ENCODE peak calls at places on chromosomes 2 and 18, in nine cellular contexts. K, X, Q, G, R, D, J, C and M are unnamed samples.

GRCh38 chr2:72694715-72695496 is 130.9 kb downstream of the EXOC6B start:
- DNase-seq in K (peak), X (no peak), Q (no peak), G (no peak), R (no peak), D (peak), J (no peak), C (no peak), M (no peak)

GRCh38 chr2:120669121-120669952 is 66.3 kb upstream of the GLI2 start:
- DNase-seq in K (peak), X (no peak), Q (peak), G (peak), R (no peak), D (no peak), J (no peak), C (peak), M (no peak)

GRCh38 chr2:187924293-187924692 is 367.4 kb upstream of the GULP1 start:
- DNase-seq in K (no peak), X (no peak), Q (no peak), G (no peak), R (no peak), D (no peak), J (no peak), C (no peak), M (no peak)

GRCh38 chr2:19104503-19104902 is 253.9 kb downstream of the OSR1 start:
- DNase-seq in K (no peak), X (no peak), Q (no peak), G (no peak), R (no peak), D (no peak), J (no peak), C (no peak), M (no peak)

GRCh38 chr2:11677146-11678055 is 7.4 kb upstream of the NTSR2 start:
- DNase-seq in K (no peak), X (peak), Q (no peak), G (no peak), R (peak), D (no peak), J (no peak), C (peak), M (no peak)

GRCh38 chr2:1140389-1141003 is 189.8 kb downstream of the SNTG2 start:
- DNase-seq in K (no peak), X (no peak), Q (no peak), G (peak), R (no peak), D (no peak), J (no peak), C (peak), M (peak)

GRCh38 chr18:42426496-42427015 is 471.5 kb downstream of the PIK3C3 start:
- DNase-seq in K (no peak), X (no peak), Q (no peak), G (no peak), R (no peak), D (no peak), J (no peak), C (no peak), M (no peak)

GRCh38 chr2:95278051-95278471 is 3.8 kb downstream of the PROM2 start:
- DNase-seq in K (no peak), X (peak), Q (peak), G (peak), R (no peak), D (no peak), J (no peak), C (no peak), M (no peak)

GRCh38 chr2:47323009-47323821 is 79.7 kb upstream of the MSH2 start:
- DNase-seq in K (peak), X (peak), Q (peak), G (peak), R (peak), D (peak), J (peak), C (no peak), M (peak)

GRCh38 chr2:203687161-203687560 is 19.3 kb upstream of the CD28 start:
- DNase-seq in K (no peak), X (no peak), Q (no peak), G (no peak), R (no peak), D (no peak), J (no peak), C (no peak), M (no peak)

GRCh38 chr2:39094717-39095363 is 26.0 kb downstream of the SOS1 start:
- DNase-seq in K (no peak), X (no peak), Q (no peak), G (peak), R (no peak), D (no peak), J (no peak), C (no peak), M (no peak)

GRCh38 chr2:157722580-157723234 is 94.0 kb upstream of the ACVR1C start:
- DNase-seq in K (no peak), X (no peak), Q (no peak), G (no peak), R (no peak), D (no peak), J (no peak), C (no peak), M (peak)

GRCh38 chr2:173874899-173875247 is 90.3 kb downstream of the SP3 start:
- DNase-seq in K (no peak), X (no peak), Q (no peak), G (no peak), R (no peak), D (no peak), J (no peak), C (no peak), M (no peak)

GRCh38 chr2:166112193-166112605 is 15.6 kb downstream of the SCN1A start:
- DNase-seq in K (no peak), X (no peak), Q (no peak), G (no peak), R (no peak), D (no peak), J (no peak), C (no peak), M (no peak)

GRCh38 chr18:62522178-62522509 is 681 bp upstream of the ZCCHC2 start:
- DNase-seq in K (no peak), X (no peak), Q (no peak), G (no peak), R (no peak), D (no peak), J (no peak), C (no peak), M (no peak)

GRCh38 chr2:71347517-71347916 is 15.9 kb downstream of the ZNF638 start:
- DNase-seq in K (no peak), X (no peak), Q (no peak), G (peak), R (no peak), D (no peak), J (no peak), C (no peak), M (peak)

GRCh38 chr2:42200534-42201227 is 31.5 kb downstream of the EML4 start:
- DNase-seq in K (no peak), X (no peak), Q (no peak), G (no peak), R (no peak), D (no peak), J (no peak), C (no peak), M (no peak)

GRCh38 chr2:227772932-227773331 is 27.2 kb downstream of the SCYGR8 start:
- DNase-seq in K (no peak), X (no peak), Q (no peak), G (no peak), R (no peak), D (no peak), J (no peak), C (no peak), M (no peak)

GRCh38 chr2:209473930-209474419 is 50.1 kb downstream of the MAP2 start:
- DNase-seq in K (no peak), X (no peak), Q (no peak), G (peak), R (no peak), D (no peak), J (no peak), C (no peak), M (no peak)

GRCh38 chr2:17107131-17107530 is 411.1 kb downstream of the RAD51AP2 start:
- DNase-seq in K (no peak), X (no peak), Q (no peak), G (no peak), R (no peak), D (no peak), J (no peak), C (no peak), M (no peak)

GRCh38 chr18:61699397-61700090 is 193.3 kb downstream of the RNF152 start:
- DNase-seq in K (no peak), X (no peak), Q (no peak), G (no peak), R (no peak), D (no peak), J (no peak), C (peak), M (no peak)

GRCh38 chr18:79848294-79848578 is 50.5 kb downstream of the KCNG2 start:
- DNase-seq in K (peak), X (no peak), Q (no peak), G (no peak), R (no peak), D (no peak), J (no peak), C (no peak), M (no peak)

GRCh38 chr18:79841936-79842335 is 44.2 kb downstream of the KCNG2 start:
- DNase-seq in K (peak), X (peak), Q (no peak), G (no peak), R (no peak), D (no peak), J (no peak), C (no peak), M (no peak)

GRCh38 chr18:79847606-79848293 is 50.0 kb downstream of the KCNG2 start:
- DNase-seq in K (peak), X (peak), Q (no peak), G (no peak), R (no peak), D (no peak), J (no peak), C (no peak), M (no peak)

GRCh38 chr18:79846936-79847557 is 49.3 kb downstream of the KCNG2 start:
- DNase-seq in K (peak), X (peak), Q (peak), G (no peak), R (no peak), D (no peak), J (no peak), C (no peak), M (no peak)

GRCh38 chr18:79845164-79845563 is 47.4 kb downstream of the KCNG2 start:
- DNase-seq in K (peak), X (peak), Q (peak), G (no peak), R (no peak), D (no peak), J (no peak), C (no peak), M (no peak)
- TF ChIP-seq POLR2A in K (no peak), X (no peak), Q (no peak), G (no peak), R (no peak), D (no peak), J (no peak), C (no peak), M (no peak)

GRCh38 chr18:69985239-69985638 is 37.6 kb upstream of the CD226 start:
- DNase-seq in K (no peak), X (no peak), Q (no peak), G (no peak), R (no peak), D (no peak), J (no peak), C (peak), M (no peak)
- TF ChIP-seq POLR2A in K (no peak), X (no peak), Q (no peak), G (no peak), R (no peak), D (no peak), J (no peak), C (no peak), M (no peak)

GRCh38 chr18:37294951-37295350 is 270.6 kb downstream of the CELF4 start:
- DNase-seq in K (no peak), X (no peak), Q (no peak), G (peak), R (no peak), D (peak), J (no peak), C (no peak), M (peak)

GRCh38 chr18:37299471-37300304 is 265.9 kb downstream of the CELF4 start:
- DNase-seq in K (peak), X (no peak), Q (peak), G (peak), R (peak), D (peak), J (peak), C (peak), M (peak)

GRCh38 chr18:37297106-37297505 is 268.5 kb downstream of the CELF4 start:
- DNase-seq in K (no peak), X (no peak), Q (no peak), G (no peak), R (no peak), D (no peak), J (no peak), C (no peak), M (no peak)

GRCh38 chr18:37302519-37302918 is 263.1 kb downstream of the CELF4 start:
- DNase-seq in K (no peak), X (no peak), Q (no peak), G (no peak), R (no peak), D (no peak), J (no peak), C (no peak), M (no peak)

DNA sequence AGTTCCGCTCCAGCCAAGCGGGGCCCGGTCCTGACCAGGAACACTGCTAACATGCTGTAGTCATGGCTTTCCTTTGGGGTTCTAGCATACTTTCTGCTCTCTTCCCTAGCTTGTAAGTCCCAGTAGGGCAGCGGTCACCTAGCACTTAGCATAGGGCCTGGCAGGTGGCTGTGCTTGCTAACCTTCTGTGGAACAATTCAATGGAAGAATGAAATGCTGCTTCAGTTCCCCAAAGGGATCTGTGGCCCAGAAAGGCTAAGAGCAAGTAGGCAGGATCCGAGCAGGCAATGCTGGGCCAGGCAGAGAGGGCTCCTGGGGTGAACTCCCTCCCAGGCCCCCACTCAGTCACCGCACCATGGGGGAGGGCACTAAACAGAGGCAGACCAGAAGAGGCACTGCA is 266.8 kb downstream of the CELF4 start:
- DNase-seq in K (no peak), X (no peak), Q (no peak), G (no peak), R (no peak), D (no peak), J (no peak), C (no peak), M (no peak)
- TF ChIP-seq POLR2A in K (no peak), X (no peak), Q (no peak), G (no peak), R (no peak), D (no peak), J (no peak), C (no peak), M (no peak)

GRCh38 chr2:54255230-54256090 is 569 bp downstream of the TSPYL6 start:
- DNase-seq in K (no peak), X (no peak), Q (no peak), G (no peak), R (no peak), D (no peak), J (no peak), C (peak), M (no peak)

GRCh38 chr2:54258171-54258570 is 2.1 kb upstream of the TSPYL6 start:
- DNase-seq in K (no peak), X (no peak), Q (no peak), G (no peak), R (no peak), D (no peak), J (no peak), C (no peak), M (no peak)

GRCh38 chr2:54254180-54254579 is 1.8 kb downstream of the TSPYL6 start:
- DNase-seq in K (no peak), X (no peak), Q (no peak), G (no peak), R (no peak), D (no peak), J (no peak), C (no peak), M (peak)

GRCh38 chr2:54259413-54260240 is 3.6 kb upstream of the TSPYL6 start:
- DNase-seq in K (no peak), X (no peak), Q (no peak), G (no peak), R (no peak), D (no peak), J (no peak), C (no peak), M (no peak)

GRCh38 chr2:54256091-54256694 is at the start of gene TSPYL6:
- DNase-seq in K (no peak), X (no peak), Q (no peak), G (no peak), R (no peak), D (no peak), J (no peak), C (no peak), M (no peak)
- TF ChIP-seq POLR2A in K (no peak), X (no peak), Q (no peak), G (no peak), R (no peak), D (no peak), J (no peak), C (no peak), M (no peak)

GRCh38 chr2:27150639-27151230 is 1.9 kb downstream of the TCF23 start:
- DNase-seq in K (no peak), X (peak), Q (peak), G (no peak), R (no peak), D (no peak), J (no peak), C (no peak), M (no peak)

GRCh38 chr2:27152102-27152795 is 3.4 kb downstream of the TCF23 start:
- DNase-seq in K (no peak), X (peak), Q (peak), G (no peak), R (no peak), D (no peak), J (no peak), C (no peak), M (no peak)

GRCh38 chr2:27149575-27150405 is 986 bp downstream of the TCF23 start:
- DNase-seq in K (no peak), X (peak), Q (no peak), G (no peak), R (no peak), D (no peak), J (no peak), C (peak), M (no peak)

GRCh38 chr2:27147935-27148334 is 869 bp upstream of the TCF23 start:
- DNase-seq in K (no peak), X (peak), Q (no peak), G (no peak), R (no peak), D (no peak), J (no peak), C (no peak), M (no peak)

GRCh38 chr2:27148801-27149439 is at the start of gene TCF23:
- DNase-seq in K (no peak), X (peak), Q (peak), G (no peak), R (no peak), D (no peak), J (no peak), C (no peak), M (no peak)
- TF ChIP-seq POLR2A in K (no peak), X (no peak), Q (no peak), G (no peak), R (no peak), D (no peak), J (no peak), C (no peak), M (no peak)

GRCh38 chr2:217922101-217923006 is 80.4 kb downstream of the TNS1 start:
- DNase-seq in K (no peak), X (no peak), Q (no peak), G (no peak), R (no peak), D (no peak), J (no peak), C (peak), M (no peak)
- TF ChIP-seq POLR2A in K (no peak), X (no peak), Q (no peak), G (no peak), R (no peak), D (peak), J (no peak), C (no peak), M (no peak)

GRCh38 chr2:159904565-159905281 is 106.7 kb upstream of the CD302 start:
- DNase-seq in K (peak), X (peak), Q (peak), G (peak), R (no peak), D (peak), J (peak), C (peak), M (peak)
- TF ChIP-seq POLR2A in K (no peak), X (no peak), Q (no peak), G (peak), R (no peak), D (peak), J (no peak), C (peak), M (no peak)

GRCh38 chr18:55589625-55590291 is 1.8 kb upstream of the TCF4 start:
- DNase-seq in K (peak), X (peak), Q (peak), G (peak), R (peak), D (peak), J (peak), C (peak), M (peak)
- TF ChIP-seq POLR2A in K (peak), X (peak), Q (no peak), G (no peak), R (peak), D (peak), J (peak), C (peak), M (peak)

DNA sequence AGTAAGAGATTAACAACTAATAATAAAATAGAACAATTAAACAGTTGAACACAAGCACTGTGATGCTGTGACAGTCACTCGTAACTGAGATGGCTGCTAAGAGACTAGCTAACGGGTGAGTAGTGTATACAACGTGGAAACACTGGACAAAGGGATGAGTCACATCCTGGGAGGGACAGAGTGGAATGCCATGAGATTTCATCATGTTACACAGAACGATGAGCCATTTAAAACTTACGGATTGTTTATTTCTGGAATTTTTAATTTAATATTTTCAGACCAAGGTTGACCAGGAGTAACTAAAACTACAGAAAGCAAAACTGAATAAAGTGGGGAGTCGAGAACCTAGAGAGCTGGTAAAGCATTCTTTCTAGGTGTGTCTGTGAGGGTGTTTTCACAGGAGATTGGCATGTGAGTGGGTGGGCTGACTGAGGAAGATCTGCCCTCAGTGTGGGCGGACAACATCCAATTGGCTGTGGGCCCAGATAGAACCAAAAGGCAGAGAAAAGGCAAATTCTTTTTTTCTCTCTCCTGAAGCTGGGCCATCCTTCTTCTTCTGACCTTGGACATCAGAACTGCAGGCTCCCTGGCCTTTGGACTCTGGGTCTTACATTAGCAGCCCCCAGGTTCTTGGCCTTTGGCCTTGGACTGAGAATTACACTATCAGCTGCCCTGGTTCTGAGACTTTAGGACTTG is 14.6 kb downstream of the TMSB10 start:
- DNase-seq in K (peak), X (no peak), Q (peak), G (peak), R (no peak), D (peak), J (peak), C (no peak), M (peak)
- TF ChIP-seq POLR2A in K (no peak), X (no peak), Q (no peak), G (no peak), R (peak), D (no peak), J (no peak), C (no peak), M (no peak)

GRCh38 chr2:190202018-190202417 is 117.6 kb downstream of the HIBCH start:
- DNase-seq in K (no peak), X (no peak), Q (no peak), G (no peak), R (no peak), D (no peak), J (no peak), C (no peak), M (peak)

GRCh38 chr2:190199109-190199508 is 120.5 kb downstream of the HIBCH start:
- DNase-seq in K (no peak), X (no peak), Q (no peak), G (no peak), R (no peak), D (no peak), J (no peak), C (no peak), M (no peak)

GRCh38 chr2:190199530-190199929 is 120.1 kb downstream of the HIBCH start:
- DNase-seq in K (no peak), X (no peak), Q (no peak), G (no peak), R (no peak), D (no peak), J (no peak), C (no peak), M (no peak)

GRCh38 chr2:190202604-190203003 is 117.0 kb downstream of the HIBCH start:
- DNase-seq in K (no peak), X (no peak), Q (no peak), G (no peak), R (no peak), D (no peak), J (no peak), C (no peak), M (no peak)

DNA sequence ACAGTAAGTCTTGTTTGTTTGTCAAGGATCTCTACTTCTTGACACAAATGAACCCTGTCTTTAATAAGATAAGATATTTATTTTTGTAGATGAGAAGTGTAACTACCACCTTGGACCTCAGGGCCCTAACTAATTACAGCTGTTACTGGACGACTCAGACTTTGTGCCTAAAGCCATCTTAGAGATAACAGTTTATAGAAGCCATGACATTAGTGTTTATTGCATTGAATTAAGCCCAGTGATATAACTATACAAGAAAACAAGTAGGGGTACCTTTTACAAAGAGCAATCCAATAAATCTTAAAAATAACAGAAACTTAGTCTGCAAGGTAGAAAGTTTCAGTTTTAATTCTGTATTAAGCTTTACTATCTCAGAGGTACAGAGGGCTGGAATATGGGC is 119.0 kb downstream of the HIBCH start:
- DNase-seq in K (no peak), X (no peak), Q (no peak), G (no peak), R (no peak), D (no peak), J (no peak), C (no peak), M (no peak)
- TF ChIP-seq POLR2A in K (no peak), X (no peak), Q (no peak), G (no peak), R (no peak), D (no peak), J (no peak), C (no peak), M (no peak)